ENCODE peak calls at places on chromosomes 13 and 19, in five cellular contexts. G, O, I, H and W are unnamed samples.
A peak's percentile ranks its signal among the peaks of the same experiment; 100 is the strongest.

GRCh38 chr19:34452671-34453253 is 24.6 kb downstream of the UBA2 start:
- DNase-seq in G (no peak), O (no peak), I (no peak), H (no peak), W (no peak)

GRCh38 chr19:492091-492531 is 4.2 kb upstream of the MADCAM1 start:
- DNase-seq in G (no peak), O (no peak), I (peak; percentile 46), H (no peak), W (no peak)

GRCh38 chr13:112674412-112675383 is 15.1 kb upstream of the ATP11A start:
- DNase-seq in G (no peak), O (peak; percentile 61), I (no peak), H (no peak), W (no peak)

GRCh38 chr19:12656899-12657571 is 9.5 kb downstream of the MAN2B1 start:
- DNase-seq in G (no peak), O (no peak), I (no peak), H (no peak), W (no peak)

GRCh38 chr19:2540646-2541454 is 64.9 kb downstream of the GADD45B start:
- DNase-seq in G (no peak), O (peak; percentile 97), I (no peak), H (peak; percentile 98), W (no peak)

GRCh38 chr19:55605637-55606470 is at the start of gene ZNF865:
- DNase-seq in G (peak; percentile 47), O (peak; percentile 93), I (peak; percentile 63), H (peak; percentile 75), W (peak; percentile 75)

GRCh38 chr19:54573330-54573872 is at the start of gene LILRA2:
- DNase-seq in G (no peak), O (no peak), I (no peak), H (no peak), W (no peak)

GRCh38 chr19:53394522-53394973 is 401 bp upstream of the ZNF765 start:
- DNase-seq in G (no peak), O (peak; percentile 83), I (no peak), H (no peak), W (peak; percentile 30)

GRCh38 chr19:35117017-35117570 is 1.5 kb downstream of the FXYD3 start:
- DNase-seq in G (no peak), O (no peak), I (no peak), H (no peak), W (no peak)

GRCh38 chr13:20414475-20415287 is 111.0 kb downstream of the CRYL1 start:
- DNase-seq in G (no peak), O (peak; percentile 69), I (no peak), H (no peak), W (no peak)

GRCh38 chr19:49107625-49108459 is 6.3 kb upstream of the LIN7B start:
- DNase-seq in G (no peak), O (no peak), I (no peak), H (no peak), W (no peak)